ENCODE peak calls at places on chromosomes 4 and X, in ten cellular contexts. U is A172; Z is left colon; W is activated CD8-positive, alpha-beta memory T cell treated with anti-CD3 and anti-CD28 coated beads for 48 hours; V is activated T-cell treated with anti-CD3 and anti-CD28 coated beads for 1 hour; Q is stimulated activated CD8-positive, alpha-beta memory T cell treated with anti-CD3 and anti-CD28 coated beads, Interleukin-7, amount 100 ng/mL, for 24 hours; K is GM12891; N is stromal cell of bone marrow; E is HCT116; Y is stimulated activated naive CD8-positive, alpha-beta T cell treated with anti-CD3 and anti-CD28 coated beads, Interleukin-15, Interleukin-2, amounts not matched to agents 100 U/mL and 50 U/mL, for 24 hours. D is an unnamed sample.

GRCh38 chr4:143225167-143225566 is 40.5 kb downstream of the USP38 start:
- DNase-seq in W (no peak), K (no peak), Q (no peak), Z (no peak), Y (no peak), N (no peak), U (no peak), E (no peak), V (no peak), D (no peak)

GRCh38 chr4:1400861-1401408 is 5.3 kb downstream of the NKX1-1 start:
- DNase-seq in E (no peak), Y (no peak), K (peak; percentile 16), V (no peak), Q (no peak), N (no peak), W (no peak), U (no peak), Z (peak; percentile 5), D (no peak)

GRCh38 chrX:153685751-153686676 is 1.7 kb upstream of the SLC6A8 start:
- DNase-seq in Z (peak; percentile 26), N (no peak), K (no peak), V (no peak), U (no peak), W (no peak), E (no peak), Q (no peak), Y (no peak), D (no peak)

GRCh38 chr4:113057891-113058290 is 8.4 kb downstream of the ANK2 start:
- DNase-seq in W (no peak), V (no peak), Q (no peak), E (peak; percentile 7), Y (no peak), K (no peak), N (peak; percentile 32), Z (no peak), U (peak; percentile 38), D (peak; percentile 50)

GRCh38 chrX:112536544-112536943 is 143.2 kb downstream of the LHFPL1 start:
- DNase-seq in N (no peak), Z (no peak), Q (no peak), V (no peak), E (no peak), U (no peak), Y (no peak), W (no peak), K (no peak), D (no peak)

GRCh38 chr4:124018383-124019317 is 622.1 kb downstream of the SPRY1 start:
- DNase-seq in W (no peak), U (peak; percentile 77), Z (no peak), K (peak; percentile 7), Q (no peak), N (peak; percentile 27), V (no peak), E (no peak), Y (no peak), D (no peak)

GRCh38 chr4:175916636-175917351 is 104.7 kb upstream of the GPM6A start:
- DNase-seq in U (no peak), E (no peak), K (no peak), V (no peak), Z (no peak), Q (no peak), N (no peak), W (no peak), Y (no peak), D (no peak)

GRCh38 chrX:119636419-119636818 is 30.2 kb upstream of the NKRF start:
- DNase-seq in K (no peak), U (no peak), N (no peak), V (no peak), W (no peak), Q (no peak), Y (no peak), Z (no peak), E (no peak), D (no peak)

GRCh38 chr4:89929425-89930272 is 35.0 kb downstream of the MMRN1 start:
- DNase-seq in V (no peak), Y (no peak), U (peak; percentile 25), Q (no peak), E (no peak), Z (no peak), W (no peak), K (no peak), N (no peak), D (no peak)

GRCh38 chr4:38128478-38129451 is 168.6 kb downstream of the PTTG2 start:
- DNase-seq in V (peak; percentile 35), K (no peak), N (peak; percentile 72), E (peak; percentile 42), Y (peak; percentile 68), Z (peak; percentile 61), U (peak; percentile 69), W (peak; percentile 38), Q (peak; percentile 54), D (no peak)